ENCODE peak calls at places on chromosomes 12 and 14, in six cellular contexts. One of them, this sample, is unnamed.

GRCh38 chr12:6370994-6371754 is 4.2 kb downstream of the SCNN1A start:
- DNase-seq in HuH-7.5: peak; percentile 95
- DNase-seq in sciatic nerve: no peak
- DNase-seq in substantia nigra: no peak
- DNase-seq in T-cell: no peak
- DNase-seq in glomerular endothelial cell: no peak
- DNase-seq in this sample: peak; percentile 48

GRCh38 chr14:92760524-92760805 is 12.0 kb upstream of the LGMN start:
- DNase-seq in HuH-7.5: no peak
- DNase-seq in glomerular endothelial cell: no peak
- DNase-seq in substantia nigra: no peak
- DNase-seq in sciatic nerve: no peak
- DNase-seq in T-cell: no peak
- DNase-seq in this sample: no peak

GRCh38 chr12:119594399-119594730 is 791 bp downstream of the TMEM233 start:
- DNase-seq in glomerular endothelial cell: no peak
- DNase-seq in sciatic nerve: no peak
- DNase-seq in substantia nigra: no peak
- DNase-seq in T-cell: no peak
- DNase-seq in HuH-7.5: no peak
- DNase-seq in this sample: no peak

GRCh38 chr12:21656931-21657335 is 709 bp downstream of the LDHB start:
- DNase-seq in sciatic nerve: no peak
- DNase-seq in HuH-7.5: no peak
- DNase-seq in T-cell: peak; percentile 32
- DNase-seq in substantia nigra: peak; percentile 35
- DNase-seq in glomerular endothelial cell: peak; percentile 12
- DNase-seq in this sample: peak; percentile 32

GRCh38 chr12:54378791-54379400 is 5.6 kb downstream of the ZNF385A start:
- DNase-seq in HuH-7.5: peak; percentile 91
- DNase-seq in glomerular endothelial cell: no peak
- DNase-seq in substantia nigra: no peak
- DNase-seq in T-cell: no peak
- DNase-seq in sciatic nerve: peak; percentile 82
- DNase-seq in this sample: peak; percentile 79

GRCh38 chr12:51270847-51271518 is 768 bp upstream of the SMAGP start:
- DNase-seq in substantia nigra: no peak
- DNase-seq in glomerular endothelial cell: no peak
- DNase-seq in sciatic nerve: no peak
- DNase-seq in T-cell: no peak
- DNase-seq in HuH-7.5: peak; percentile 57
- DNase-seq in this sample: no peak

GRCh38 chr14:34368971-34369665 is 92.9 kb downstream of the SPTSSA start:
- DNase-seq in sciatic nerve: no peak
- DNase-seq in HuH-7.5: no peak
- DNase-seq in T-cell: no peak
- DNase-seq in glomerular endothelial cell: no peak
- DNase-seq in substantia nigra: no peak
- DNase-seq in this sample: no peak

GRCh38 chr12:80567391-80567790 is 123.4 kb downstream of the PTPRQ start:
- DNase-seq in HuH-7.5: no peak
- DNase-seq in glomerular endothelial cell: no peak
- DNase-seq in T-cell: no peak
- DNase-seq in substantia nigra: no peak
- DNase-seq in sciatic nerve: no peak
- DNase-seq in this sample: no peak

GRCh38 chr14:75427482-75428229 is at the start of gene JDP2:
- DNase-seq in HuH-7.5: peak; percentile 73
- DNase-seq in substantia nigra: peak; percentile 71
- DNase-seq in sciatic nerve: peak; percentile 97
- DNase-seq in T-cell: peak; percentile 50
- DNase-seq in glomerular endothelial cell: no peak
- DNase-seq in this sample: peak; percentile 71

GRCh38 chr14:51395361-51395849 is 155.4 kb downstream of the TMX1 start:
- DNase-seq in T-cell: no peak
- DNase-seq in HuH-7.5: no peak
- DNase-seq in sciatic nerve: peak; percentile 73
- DNase-seq in substantia nigra: no peak
- DNase-seq in glomerular endothelial cell: peak; percentile 60
- DNase-seq in this sample: no peak

GRCh38 chr12:56565510-56566101 is 44.0 kb downstream of the RBMS2 start:
- DNase-seq in glomerular endothelial cell: peak; percentile 94
- DNase-seq in substantia nigra: no peak
- DNase-seq in HuH-7.5: no peak
- DNase-seq in T-cell: peak; percentile 17
- DNase-seq in sciatic nerve: peak; percentile 81
- DNase-seq in this sample: no peak

GRCh38 chr14:54348923-54349615 is 47.7 kb upstream of the CDKN3 start:
- DNase-seq in sciatic nerve: no peak
- DNase-seq in substantia nigra: no peak
- DNase-seq in HuH-7.5: no peak
- DNase-seq in T-cell: no peak
- DNase-seq in glomerular endothelial cell: no peak
- DNase-seq in this sample: no peak

GRCh38 chr12:91633734-91634357 is 451.2 kb upstream of the DCN start:
- DNase-seq in glomerular endothelial cell: no peak
- DNase-seq in substantia nigra: no peak
- DNase-seq in HuH-7.5: no peak
- DNase-seq in T-cell: peak; percentile 30
- DNase-seq in sciatic nerve: no peak
- DNase-seq in this sample: no peak

GRCh38 chr12:47079894-47080724 is at the start of gene AMIGO2:
- DNase-seq in HuH-7.5: peak; percentile 66
- DNase-seq in sciatic nerve: peak; percentile 72
- DNase-seq in glomerular endothelial cell: no peak
- DNase-seq in T-cell: peak; percentile 24
- DNase-seq in substantia nigra: no peak
- DNase-seq in this sample: peak; percentile 35

This sample was measured in HEK293T.